ENCODE peak calls at places on chromosomes 5 and 9, in seven cellular contexts. Z is heart left ventricle, H is breast epithelium, E is GM12878, D is IMR-90, V is heart right ventricle, Y is ovary. N is an unnamed sample. For H3K27me3 and H3K9me3, the result is how much of the 10 kb centered on the place peaks cover.

GRCh38 chr5:39517800-39518199 is 93.0 kb upstream of the DAB2 start:
- DNase-seq in Z (no peak), Y (no peak), D (peak), E (no peak), H (no peak), V (no peak), N (no peak)

GRCh38 chr5:143957455-143957854 is 145.5 kb downstream of the HMHB1 start:
- DNase-seq in H (no peak), D (no peak), Z (no peak), E (no peak), Y (no peak), V (no peak), N (no peak)

GRCh38 chr9:12329623-12329985 is 363.6 kb upstream of the TYRP1 start:
- DNase-seq in Y (no peak), D (no peak), E (no peak), H (no peak), Z (no peak), V (no peak), N (no peak)

GRCh38 chr5:122367445-122367844 is 55.4 kb downstream of the SNCAIP start:
- DNase-seq in V (no peak), H (no peak), Z (no peak), D (no peak), Y (no peak), E (no peak), N (no peak)

GRCh38 chr5:155987261-155987810 is 339.6 kb upstream of the SGCD start:
- DNase-seq in D (no peak), Z (no peak), H (no peak), Y (no peak), V (no peak), E (no peak), N (no peak)

GRCh38 chr5:126354012-126354856 is 69.0 kb upstream of the GRAMD2B start:
- DNase-seq in Y (no peak), E (peak), D (peak), Z (no peak), V (no peak), H (no peak), N (no peak)

GRCh38 chr9:137723396-137724113 is 104.8 kb downstream of the EHMT1 start:
- DNase-seq in D (no peak), H (no peak), Y (no peak), E (no peak), Z (no peak), V (no peak), N (no peak)

GRCh38 chr9:136858844-136859757 is 7.0 kb downstream of the MAMDC4 start:
- DNase-seq in H (peak), D (peak), V (peak), Y (peak), E (no peak), Z (peak), N (peak)

GRCh38 chr5:172412724-172413260 is 41.5 kb downstream of the SH3PXD2B start:
- DNase-seq in D (peak), Y (peak), E (peak), Z (peak), V (peak), H (peak), N (peak)

GRCh38 chr5:57037355-57037754 is 85.4 kb upstream of the MIER3 start:
- DNase-seq in E (no peak), V (no peak), Y (no peak), D (no peak), H (no peak), Z (no peak), N (no peak)

GRCh38 chr9:88809371-88809770 is 181.9 kb upstream of the S1PR3 start:
- DNase-seq in E (no peak), Z (no peak), Y (no peak), V (no peak), D (peak), H (no peak), N (no peak)

GRCh38 chr9:35537898-35538297 is 48.0 kb downstream of the RUSC2 start:
- DNase-seq in E (no peak), D (no peak), V (peak), Z (peak), Y (peak), H (no peak), N (peak)

DNA sequence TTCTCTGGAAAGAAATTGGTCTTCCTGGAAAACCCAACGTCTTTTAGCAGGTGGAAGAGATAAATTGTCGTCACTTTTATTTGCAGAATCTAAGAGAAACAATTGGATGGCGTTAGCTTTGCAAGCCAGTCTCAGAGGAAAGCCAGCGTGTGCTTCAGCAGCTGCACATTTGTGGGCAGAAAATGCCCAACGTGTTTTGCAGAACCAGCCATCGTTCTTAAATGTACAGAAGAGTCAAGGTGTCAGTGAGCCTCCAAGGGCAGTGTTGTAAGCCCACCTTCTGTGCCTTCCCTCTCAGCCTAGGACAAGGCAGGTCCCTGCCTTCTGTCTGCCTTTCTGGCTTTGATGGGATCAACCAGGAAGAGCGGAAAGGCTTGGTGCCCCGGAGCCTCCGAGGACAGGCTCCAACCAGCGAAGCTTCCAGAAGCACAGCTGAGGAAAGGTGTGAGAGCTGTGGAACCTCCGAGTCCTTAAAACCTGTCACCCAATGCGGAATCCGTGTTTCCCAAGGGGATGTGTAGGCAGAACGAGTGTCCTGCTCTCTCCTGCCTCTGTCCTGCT is 116.0 kb upstream of the IRX2 start:
- DNase-seq in E (no peak), Z (no peak), H (no peak), Y (no peak), D (no peak), V (no peak), N (no peak)
- H3K27ac ChIP-seq in E (no peak), Z (no peak), H (no peak), Y (no peak), D (no peak), V (no peak), N (no peak)

DNA sequence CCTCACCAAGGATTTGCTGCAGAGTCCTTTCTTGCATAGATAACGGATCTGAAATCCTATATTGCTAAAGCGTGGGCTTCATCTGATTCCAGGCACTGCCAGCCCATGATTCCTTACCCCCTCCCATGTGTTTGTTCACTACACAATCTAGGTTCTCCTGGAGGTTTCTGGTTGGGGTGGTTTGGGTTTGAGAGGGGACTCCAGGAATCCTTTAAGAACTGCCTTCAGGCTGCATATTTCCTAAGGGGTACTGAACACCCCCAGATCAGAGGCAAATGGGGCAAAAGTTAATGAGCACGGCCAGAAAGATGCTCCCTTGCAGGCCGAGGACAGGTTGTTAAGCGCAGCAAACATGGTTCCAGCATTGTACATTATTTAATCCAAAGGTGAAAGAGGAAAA is 9.8 kb downstream of the NR2F1 start:
- DNase-seq in Y (no peak), E (no peak), H (no peak), Z (no peak), V (no peak), D (no peak), N (no peak)
- H3K27me3 ChIP-seq in Y (under half), E (under half), H (under half), Z (under half), V (half or more), D (under half), N (under half)

DNA sequence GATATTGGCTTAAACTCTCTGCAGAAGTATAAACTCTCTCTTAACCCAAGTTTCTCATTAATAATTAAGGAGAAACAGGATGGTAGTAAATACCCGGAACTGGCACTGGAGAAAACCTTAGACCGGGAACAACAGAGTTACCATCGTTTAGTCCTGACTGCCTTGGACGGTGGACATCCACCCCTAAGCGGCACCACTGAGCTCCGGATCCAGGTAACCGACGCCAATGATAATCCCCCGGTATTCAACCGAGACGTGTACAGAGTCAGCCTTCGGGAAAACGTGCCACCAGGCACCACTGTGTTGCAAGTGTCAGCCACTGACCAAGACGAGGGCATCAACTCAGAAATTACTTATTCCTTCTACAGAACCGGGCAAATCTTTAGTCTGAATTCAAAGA is 861 bp downstream of the PCDHGB5 start:
- DNase-seq in V (no peak), Z (no peak), E (no peak), D (no peak), H (no peak), Y (no peak), N (no peak)
- H3K9me3 ChIP-seq in V (half or more), Z (under half), E (under half), D (under half), H (half or more), Y (under half), N (under half)

GRCh38 chr9:114078781-114079156 is 669 bp upstream of the AMBP start:
- DNase-seq in H (no peak), Y (no peak), Z (no peak), V (no peak), D (no peak), E (no peak), N (no peak)

GRCh38 chr9:114080195-114080772 is 2.2 kb upstream of the AMBP start:
- DNase-seq in Z (no peak), E (no peak), V (no peak), H (no peak), D (no peak), Y (no peak), N (no peak)

GRCh38 chr9:114077162-114077837 is 800 bp downstream of the AMBP start:
- DNase-seq in V (no peak), Z (no peak), E (no peak), Y (no peak), D (no peak), H (no peak), N (no peak)

GRCh38 chr9:114076237-114077161 is 1.6 kb downstream of the AMBP start:
- DNase-seq in E (no peak), V (no peak), Y (no peak), Z (no peak), D (no peak), H (no peak), N (peak)

GRCh38 chr9:114078021-114078780 is at the start of gene AMBP:
- DNase-seq in V (no peak), H (no peak), E (no peak), Z (no peak), Y (no peak), D (no peak), N (no peak)
- H3K27ac ChIP-seq in V (no peak), H (no peak), E (no peak), Z (no peak), Y (no peak), D (no peak), N (no peak)

DNA sequence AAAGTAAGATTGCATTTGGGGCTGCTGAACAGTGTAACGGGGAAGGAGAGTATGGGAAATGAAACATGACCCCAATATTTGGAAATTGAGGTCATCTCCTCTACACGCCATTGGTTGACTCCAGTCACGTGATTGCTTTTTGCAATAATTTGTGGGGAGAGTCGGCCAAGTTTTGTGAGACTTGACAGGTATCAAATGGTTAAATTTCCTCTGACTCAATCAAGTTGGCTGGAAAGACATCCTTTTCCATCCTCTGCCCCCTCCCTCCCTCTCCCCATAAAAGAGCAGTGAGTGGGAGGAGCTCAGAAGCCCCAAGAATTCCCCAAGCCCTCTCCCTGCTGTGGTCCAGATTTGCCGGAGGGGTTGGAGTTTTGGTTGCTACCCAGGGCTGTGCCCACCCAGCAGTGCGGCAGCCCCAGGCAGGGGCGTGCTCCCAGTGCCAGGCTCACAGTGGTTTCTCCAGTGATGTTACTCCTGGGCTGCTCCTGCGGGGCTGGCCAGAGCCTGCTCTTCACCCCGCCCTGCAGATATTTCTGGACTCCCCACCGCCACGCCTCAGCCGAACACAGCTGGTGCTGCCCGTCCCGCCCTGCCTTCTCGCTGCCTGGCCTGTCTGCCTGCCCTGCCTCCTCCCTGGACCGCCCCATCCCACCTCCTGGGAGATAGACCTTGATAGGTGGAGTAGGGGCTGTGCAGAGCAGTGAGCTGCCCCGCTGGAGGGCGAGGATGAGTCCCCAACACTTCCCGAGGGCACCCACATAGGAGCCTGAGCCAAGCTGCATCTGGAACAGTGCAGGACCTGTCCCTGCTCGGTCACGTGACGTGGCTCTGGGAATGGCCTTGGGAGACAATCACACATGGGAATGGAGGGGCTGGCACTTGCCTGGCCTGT is 3.4 kb downstream of the COL5A1 start:
- DNase-seq in H (peak), Y (peak), D (peak), Z (peak), V (peak), E (no peak), N (peak)
- H3K27me3 ChIP-seq in H (under half), Y (under half), D (under half), Z (under half), V (under half), E (under half), N (under half)

N was measured in right cardiac atrium.